ENCODE peak calls at places on chromosomes 7 and 10, in ten cellular contexts. R is sigmoid colon, L is pancreas, F is psoas muscle, X is PC-9, E is ovary, Z is AG10803, M is GM13977, J is cardiac muscle cell, C is OCI-LY7. U is an unnamed sample.

GRCh38 chr7:149414745-149415390 is 46.0 kb downstream of the ZNF777 start:
- DNase-seq in R (peak; percentile 87), L (no peak), F (peak; percentile 82), X (no peak), E (peak; percentile 62), Z (peak; percentile 65), M (no peak), J (peak; percentile 84), C (no peak), U (no peak)

GRCh38 chr10:44950326-44951225 is 9.0 kb upstream of the RASSF4 start:
- DNase-seq in R (peak; percentile 56), L (no peak), F (no peak), X (no peak), E (no peak), Z (no peak), M (no peak), J (no peak), C (no peak), U (no peak)

GRCh38 chr7:46032936-46033335 is 111.9 kb upstream of the IGFBP3 start:
- DNase-seq in R (no peak), L (no peak), F (no peak), X (peak; percentile 99), E (no peak), Z (peak; percentile 84), M (no peak), J (no peak), C (no peak), U (no peak)

GRCh38 chr10:89391882-89392756 is at the start of gene IFIT1:
- DNase-seq in R (peak; percentile 81), L (no peak), F (no peak), X (peak; percentile 60), E (peak; percentile 67), Z (peak; percentile 93), M (peak; percentile 47), J (peak; percentile 92), C (no peak), U (peak; percentile 51)

GRCh38 chr10:77374189-77374656 is 263.4 kb downstream of the KCNMA1 start:
- DNase-seq in R (peak; percentile 87), L (no peak), F (no peak), X (no peak), E (no peak), Z (no peak), M (no peak), J (no peak), C (no peak), U (no peak)

GRCh38 chr10:68560916-68561691 is 967 bp downstream of the TET1 start:
- DNase-seq in R (peak; percentile 67), L (peak; percentile 25), F (peak; percentile 57), X (no peak), E (peak; percentile 52), Z (no peak), M (peak; percentile 50), J (peak; percentile 38), C (no peak), U (peak; percentile 52)

GRCh38 chr10:114403545-114404161 is 649 bp downstream of the AFAP1L2 start:
- DNase-seq in R (peak; percentile 81), L (peak; percentile 43), F (no peak), X (no peak), E (peak; percentile 68), Z (no peak), M (peak; percentile 56), J (no peak), C (no peak), U (peak; percentile 57)

GRCh38 chr10:50850576-50851340 is 34.7 kb downstream of the A1CF start:
- DNase-seq in R (no peak), L (no peak), F (no peak), X (no peak), E (no peak), Z (peak; percentile 8), M (no peak), J (peak; percentile 29), C (no peak), U (no peak)

GRCh38 chr7:75944507-75944906 is 29.6 kb downstream of the POR start:
- DNase-seq in R (no peak), L (no peak), F (no peak), X (no peak), E (no peak), Z (no peak), M (no peak), J (no peak), C (no peak), U (no peak)

GRCh38 chr7:151249732-151250072 is 1.2 kb upstream of the SMARCD3 start:
- DNase-seq in R (peak; percentile 87), L (peak; percentile 80), F (peak; percentile 81), X (no peak), E (peak; percentile 79), Z (peak; percentile 64), M (no peak), J (peak; percentile 77), C (no peak), U (no peak)

GRCh38 chr7:44384586-44385383 is 59.4 kb upstream of the CAMK2B start:
- DNase-seq in R (no peak), L (no peak), F (no peak), X (no peak), E (no peak), Z (no peak), M (no peak), J (no peak), C (no peak), U (no peak)

GRCh38 chr7:118153551-118154177 is 30.3 kb upstream of the LSM8 start:
- DNase-seq in R (no peak), L (no peak), F (no peak), X (peak; percentile 35), E (no peak), Z (peak; percentile 41), M (peak; percentile 22), J (peak; percentile 46), C (peak; percentile 47), U (peak; percentile 9)

GRCh38 chr10:1462032-1462431 is 275.3 kb downstream of the ADARB2 start:
- DNase-seq in R (no peak), L (no peak), F (no peak), X (no peak), E (no peak), Z (no peak), M (no peak), J (no peak), C (no peak), U (no peak)

DNA sequence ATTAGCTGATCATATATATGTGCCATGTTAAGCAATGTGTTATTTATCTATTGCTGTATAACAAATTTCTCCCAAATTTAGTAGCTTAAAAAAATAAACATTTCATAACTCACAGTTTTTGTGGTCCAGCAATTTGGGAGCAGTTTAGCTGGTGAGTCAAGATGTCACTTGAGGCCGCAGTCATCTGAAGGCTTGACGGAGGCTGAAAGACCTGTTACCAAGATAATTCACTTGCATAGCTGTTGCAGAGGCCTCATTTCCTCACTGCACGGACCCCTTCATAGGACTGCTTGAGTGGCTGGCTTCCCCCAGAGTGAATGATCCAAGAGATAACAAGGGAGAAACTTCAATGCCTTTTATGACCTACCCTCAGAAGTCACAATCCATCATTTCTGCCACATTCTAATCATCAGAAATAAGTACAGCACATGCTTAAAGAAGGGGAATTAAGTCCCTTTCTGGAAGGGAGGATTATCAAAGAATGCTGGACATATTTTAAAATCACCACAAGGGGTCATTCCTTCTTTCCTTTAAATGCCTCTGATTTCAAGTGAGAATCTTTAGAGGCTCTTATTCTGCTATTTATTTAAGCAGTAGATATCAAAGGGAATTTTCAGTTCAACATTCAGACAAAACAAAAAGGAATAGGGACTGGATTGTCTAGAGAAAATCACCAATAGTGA is 10.5 kb upstream of the SRPK2 start:
- DNase-seq in R (no peak), L (no peak), F (no peak), X (no peak), E (no peak), Z (peak; percentile 48), M (peak; percentile 22), J (peak; percentile 54), C (peak; percentile 16), U (no peak)
- TF ChIP-seq CTCF in R (no peak), L (peak; percentile 11), F (no peak), X (peak; percentile 65), E (no peak), Z (peak; percentile 59), M (peak; percentile 30), J (peak; percentile 38), C (peak; percentile 62), U (no peak)

GRCh38 chr7:94295805-94296204 is 98.9 kb upstream of the COL1A2 start:
- DNase-seq in R (no peak), L (no peak), F (no peak), X (no peak), E (peak; percentile 44), Z (peak; percentile 91), M (no peak), J (peak; percentile 91), C (no peak), U (no peak)
- TF ChIP-seq CTCF in R (peak; percentile 68), L (peak; percentile 15), F (peak; percentile 26), X (peak; percentile 43), E (peak; percentile 44), Z (peak; percentile 86), M (no peak), J (peak; percentile 78), C (no peak), U (no peak)

GRCh38 chr7:102125127-102125561 is 161.5 kb upstream of the SH2B2 start:
- DNase-seq in R (peak; percentile 88), L (no peak), F (peak; percentile 60), X (peak; percentile 68), E (peak; percentile 63), Z (peak; percentile 59), M (peak; percentile 52), J (peak; percentile 87), C (no peak), U (peak; percentile 66)
- TF ChIP-seq CTCF in R (no peak), L (no peak), F (no peak), X (no peak), E (no peak), Z (peak; percentile 28), M (peak; percentile 28), J (peak; percentile 37), C (no peak), U (no peak)

GRCh38 chr7:32217841-32218467 is 147.7 kb upstream of the PDE1C start:
- DNase-seq in R (no peak), L (no peak), F (no peak), X (no peak), E (no peak), Z (no peak), M (no peak), J (no peak), C (no peak), U (no peak)

GRCh38 chr7:32214913-32215312 is 144.7 kb upstream of the PDE1C start:
- DNase-seq in R (no peak), L (no peak), F (no peak), X (no peak), E (no peak), Z (no peak), M (no peak), J (no peak), C (no peak), U (no peak)

GRCh38 chr7:32216759-32217158 is 146.6 kb upstream of the PDE1C start:
- DNase-seq in R (no peak), L (no peak), F (no peak), X (no peak), E (no peak), Z (no peak), M (no peak), J (no peak), C (no peak), U (no peak)

GRCh38 chr7:32218741-32219283 is 148.6 kb upstream of the PDE1C start:
- DNase-seq in R (no peak), L (no peak), F (no peak), X (no peak), E (no peak), Z (no peak), M (no peak), J (no peak), C (no peak), U (no peak)

DNA sequence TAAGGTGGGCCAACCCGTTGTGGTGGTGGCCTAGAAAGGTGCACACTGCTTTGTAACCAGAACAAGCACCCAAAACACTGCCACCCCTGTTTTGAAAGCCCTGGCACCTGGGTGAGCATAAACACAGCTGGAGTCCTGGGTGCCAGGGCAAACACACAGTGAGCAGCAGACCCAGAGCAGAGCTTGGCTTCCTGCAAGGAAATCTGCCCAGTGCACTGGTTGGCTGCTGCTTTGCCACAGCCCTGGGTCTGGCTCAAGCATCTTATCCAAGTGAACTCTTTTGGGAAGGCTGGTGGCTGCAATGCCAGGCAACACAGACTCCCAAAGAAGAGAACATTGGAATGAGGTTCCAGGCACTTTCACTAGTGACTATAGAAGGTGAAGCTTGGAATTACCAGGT is 145.5 kb upstream of the PDE1C start:
- DNase-seq in R (no peak), L (no peak), F (no peak), X (no peak), E (no peak), Z (no peak), M (no peak), J (no peak), C (no peak), U (no peak)
- TF ChIP-seq CTCF in R (no peak), L (no peak), F (no peak), X (no peak), E (no peak), Z (no peak), M (no peak), J (no peak), C (no peak), U (no peak)

U was measured in GM20000.